ENCODE peak calls at places on chromosomes 1 and 21, in ten cellular contexts. G is OCI-LY7, U is right atrium auricular region, O is body of pancreas, D is cardiac muscle cell, I is heart right ventricle, C is uterus, B is spleen, T is ovary, L is RWPE2. Z is an unnamed sample. For H3K4me1, the result is how much of the 10 kb centered on the place peaks cover.

GRCh38 chr1:28776341-28776740 is 35.6 kb upstream of the OPRD1 start:
- DNase-seq in B (peak), T (no peak), I (no peak), O (no peak), D (no peak), L (no peak), U (no peak), C (no peak), G (no peak), Z (no peak)

GRCh38 chr1:92768915-92769314 is 16.0 kb downstream of the EVI5 start:
- DNase-seq in U (no peak), B (no peak), I (no peak), T (no peak), C (no peak), G (no peak), L (no peak), D (no peak), O (no peak), Z (no peak)

GRCh38 chr1:67382292-67382691 is 47.9 kb downstream of the SERBP1 start:
- DNase-seq in I (no peak), C (no peak), G (no peak), D (no peak), L (no peak), U (no peak), B (no peak), T (no peak), O (peak), Z (no peak)

GRCh38 chr1:215475719-215476525 is 91.2 kb upstream of the KCTD3 start:
- DNase-seq in B (no peak), I (no peak), U (no peak), C (no peak), O (no peak), G (no peak), L (no peak), T (no peak), D (peak), Z (no peak)

GRCh38 chr21:33699277-33699676 is 57.0 kb downstream of the ITSN1 start:
- DNase-seq in L (no peak), D (no peak), I (no peak), B (no peak), U (no peak), O (no peak), T (no peak), C (no peak), G (no peak), Z (no peak)

GRCh38 chr1:179077396-179077795 is 4.5 kb upstream of the TOR3A start:
- DNase-seq in I (no peak), D (peak), O (no peak), T (no peak), U (no peak), L (no peak), G (no peak), B (no peak), C (no peak), Z (no peak)

GRCh38 chr1:62144238-62144831 is 50.3 kb upstream of the L1TD1 start:
- DNase-seq in C (no peak), T (no peak), D (peak), U (peak), G (peak), B (no peak), O (peak), L (no peak), I (peak), Z (no peak)

GRCh38 chr21:26881504-26882228 is 36.5 kb upstream of the ADAMTS1 start:
- DNase-seq in O (no peak), U (no peak), G (peak), I (no peak), D (peak), L (no peak), B (no peak), C (no peak), T (no peak), Z (no peak)

GRCh38 chr1:81801032-81801833 is 499 bp downstream of the ADGRL2 start:
- DNase-seq in T (peak), B (peak), U (peak), O (peak), L (peak), I (peak), D (peak), G (no peak), C (peak), Z (peak)

GRCh38 chr21:21921410-21922232 is 923.4 kb downstream of the NCAM2 start:
- DNase-seq in D (peak), C (no peak), I (no peak), O (peak), B (no peak), G (peak), U (no peak), T (no peak), L (no peak), Z (no peak)

GRCh38 chr1:117466761-117467160 is 99.5 kb downstream of the MAN1A2 start:
- DNase-seq in D (peak), L (no peak), G (no peak), U (no peak), I (no peak), B (no peak), O (no peak), C (no peak), T (no peak), Z (no peak)

GRCh38 chr21:32599146-32599925 is 12.8 kb downstream of the CFAP298 start:
- DNase-seq in T (no peak), D (no peak), O (no peak), I (no peak), B (peak), U (no peak), C (no peak), L (no peak), G (peak), Z (peak)

GRCh38 chr1:47262787-47263413 is 30.9 kb upstream of the TAL1 start:
- DNase-seq in U (no peak), L (no peak), T (no peak), O (peak), D (peak), G (peak), B (no peak), C (no peak), I (peak), Z (peak)

GRCh38 chr21:45363921-45364463 is 41.0 kb upstream of the COL18A1 start:
- DNase-seq in O (peak), T (peak), I (peak), D (peak), B (no peak), C (peak), G (no peak), U (peak), L (peak), Z (peak)

GRCh38 chr1:85115933-85116332 is 67.6 kb upstream of the MCOLN3 start:
- DNase-seq in U (no peak), G (no peak), D (no peak), O (peak), B (no peak), I (no peak), T (no peak), L (no peak), C (no peak), Z (no peak)

GRCh38 chr1:183218981-183219621 is 33.0 kb downstream of the LAMC2 start:
- DNase-seq in O (peak), L (no peak), C (peak), I (peak), T (peak), G (peak), B (peak), D (no peak), U (no peak), Z (peak)

GRCh38 chr1:208219098-208219658 is 25.0 kb downstream of the PLXNA2 start:
- DNase-seq in I (no peak), C (no peak), D (no peak), O (no peak), U (no peak), B (no peak), L (no peak), G (no peak), T (no peak), Z (no peak)

GRCh38 chr1:114286179-114286578 is 132.5 kb upstream of the SYT6 start:
- DNase-seq in G (no peak), I (no peak), D (peak), L (no peak), B (no peak), T (no peak), C (no peak), U (no peak), O (no peak), Z (no peak)

GRCh38 chr21:45994738-45995685 is 13.4 kb downstream of the COL6A1 start:
- DNase-seq in B (peak), L (no peak), C (peak), O (peak), I (peak), G (no peak), U (peak), D (no peak), T (peak), Z (peak)

GRCh38 chr1:8860738-8861516 is 17.6 kb downstream of the ENO1 start:
- DNase-seq in U (no peak), I (no peak), D (no peak), C (no peak), G (no peak), O (no peak), L (no peak), B (no peak), T (no peak), Z (no peak)
- H3K4me1 ChIP-seq in U (under half), I (under half), D (under half), C (under half), G (under half), O (under half), L (under half), B (under half), T (under half), Z (under half)

GRCh38 chr1:158494737-158495136 is 22.7 kb downstream of the OR10R2 start:
- DNase-seq in T (no peak), B (no peak), O (no peak), D (no peak), U (no peak), G (no peak), I (no peak), L (no peak), C (no peak), Z (no peak)

GRCh38 chr1:158491372-158491771 is 19.4 kb downstream of the OR10R2 start:
- DNase-seq in C (no peak), U (no peak), D (no peak), I (no peak), O (no peak), L (no peak), T (no peak), G (no peak), B (no peak), Z (no peak)

DNA sequence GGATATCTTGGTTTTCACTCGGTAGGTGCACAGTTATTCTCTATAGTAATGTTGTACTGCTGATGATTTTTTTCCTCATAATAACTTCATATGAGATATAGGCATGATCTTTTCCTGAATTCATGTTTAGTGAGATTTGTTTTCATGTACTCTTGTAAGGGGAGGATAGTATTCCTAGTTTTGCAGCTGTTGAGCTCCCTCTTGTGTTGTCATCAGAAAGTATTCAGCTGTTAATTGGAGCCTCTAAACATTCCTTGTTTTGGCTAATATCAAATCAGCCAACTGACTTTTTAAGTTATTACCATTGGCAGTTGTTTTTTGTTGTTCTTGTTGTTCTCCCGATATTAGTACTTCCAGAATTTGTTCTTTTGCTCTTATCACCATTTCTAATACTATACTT is 24.4 kb downstream of the OR10R2 start:
- DNase-seq in B (no peak), G (peak), T (no peak), D (peak), I (no peak), O (no peak), U (no peak), C (no peak), L (no peak), Z (no peak)
- TF ChIP-seq CTCF in B (no peak), G (peak), T (no peak), D (peak), I (peak), O (no peak), U (peak), C (no peak), L (no peak), Z (no peak)

DNA sequence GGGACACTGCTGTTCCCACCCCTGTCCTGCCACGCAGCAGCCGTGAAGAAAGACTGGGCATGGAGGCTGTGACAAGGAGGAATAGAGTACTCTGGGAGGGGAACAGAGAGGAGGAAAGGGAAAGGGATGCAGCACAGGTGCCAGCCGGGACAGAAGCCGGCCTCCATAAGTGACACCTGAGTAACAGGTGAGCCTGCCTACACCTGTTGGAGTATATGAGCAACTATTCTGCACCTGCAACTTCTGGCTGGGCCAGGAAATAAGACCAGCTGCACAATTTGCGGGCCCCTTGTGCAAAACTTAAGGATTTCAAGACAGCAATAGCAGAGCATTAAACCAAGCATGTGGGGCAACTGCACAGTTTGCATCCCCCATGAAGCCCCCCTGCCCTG is 72.5 kb upstream of the GOLT1A start:
- DNase-seq in U (no peak), B (no peak), C (no peak), D (no peak), G (peak), O (no peak), L (no peak), T (no peak), I (no peak), Z (no peak)
- H3K27ac ChIP-seq in U (peak), B (no peak), C (peak), D (peak), G (no peak), O (peak), L (no peak), T (no peak), I (peak), Z (no peak)

DNA sequence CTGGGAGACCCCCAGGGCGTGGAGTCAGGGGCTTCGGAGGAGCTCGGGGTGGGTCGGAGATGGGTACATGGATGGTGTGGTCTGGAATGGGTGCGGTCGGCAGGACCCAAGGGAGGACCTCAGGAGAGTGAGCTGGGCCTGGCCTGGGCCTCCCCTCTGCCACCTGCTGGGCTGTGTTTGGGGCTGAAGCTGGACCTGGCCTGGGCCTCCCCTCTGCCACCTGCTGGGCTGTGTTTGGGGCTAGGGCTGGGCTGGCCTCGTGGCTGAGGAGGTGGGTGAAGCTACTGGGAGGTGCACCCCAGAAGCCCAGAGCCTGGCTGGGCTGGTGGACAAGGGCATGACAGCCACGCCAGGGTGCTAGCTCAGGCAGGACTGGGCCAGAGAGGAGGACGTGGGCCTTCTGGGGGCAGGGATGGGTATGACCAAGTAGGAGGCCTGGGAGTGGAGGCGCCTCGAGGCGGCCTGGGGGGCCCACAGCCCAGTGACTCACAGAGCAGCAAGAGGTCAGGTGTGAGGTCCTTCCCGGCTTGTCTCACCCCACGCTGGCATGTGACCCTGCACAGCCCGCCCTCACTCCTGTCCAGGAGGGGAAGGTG is 14.5 kb downstream of the SAMD11 start:
- DNase-seq in G (no peak), U (no peak), D (peak), T (peak), C (peak), B (no peak), O (peak), I (no peak), L (no peak), Z (peak)
- H3K4me1 ChIP-seq in G (under half), U (half or more), D (under half), T (under half), C (under half), B (under half), O (under half), I (under half), L (under half), Z (half or more)

GRCh38 chr1:29809446-29810120 is 573.3 kb downstream of the PTPRU start:
- DNase-seq in U (no peak), O (no peak), T (no peak), G (no peak), B (peak), D (no peak), L (no peak), C (no peak), I (no peak), Z (no peak)
- TF ChIP-seq CTCF in U (no peak), O (no peak), T (no peak), G (no peak), B (no peak), D (no peak), L (no peak), C (no peak), I (no peak), Z (no peak)

Z was measured in thyroid gland.